ENCODE peak calls at places on chromosomes 1 and 21, in six cellular contexts. Y is fibroblast of lung, O is mammary epithelial cell, S is GM23248, D is endothelial cell of umbilical vein, G is neural progenitor cell. F is an unnamed sample.

GRCh38 chr1:228131736-228132135 is 8.3 kb upstream of the GUK1 start:
- DNase-seq in S (no peak), Y (no peak), O (no peak), G (no peak), D (no peak), F (no peak)

GRCh38 chr1:243712890-243713425 is 137.1 kb downstream of the AKT3 start:
- DNase-seq in S (peak; percentile 40), G (no peak), O (no peak), Y (peak; percentile 43), D (peak; percentile 17), F (peak; percentile 19)

GRCh38 chr21:37642493-37642892 is 273.8 kb downstream of the KCNJ6 start:
- DNase-seq in O (peak; percentile 36), G (peak; percentile 78), S (no peak), Y (no peak), D (no peak), F (no peak)

GRCh38 chr1:48697066-48697707 is 79.5 kb downstream of the BEND5 start:
- DNase-seq in Y (peak; percentile 28), O (peak; percentile 40), S (peak; percentile 46), G (peak; percentile 71), D (peak; percentile 29), F (peak; percentile 21)

GRCh38 chr1:7232441-7232840 is 447.2 kb downstream of the CAMTA1 start:
- DNase-seq in S (no peak), Y (no peak), O (no peak), D (no peak), G (no peak), F (no peak)

GRCh38 chr21:16216595-16216994 is 486.8 kb downstream of the USP25 start:
- DNase-seq in G (no peak), D (no peak), S (no peak), O (no peak), Y (no peak), F (no peak)

GRCh38 chr1:87712261-87712674 is 383.6 kb downstream of the LMO4 start:
- DNase-seq in Y (no peak), D (no peak), O (peak; percentile 17), S (peak; percentile 19), G (no peak), F (no peak)

GRCh38 chr1:25657121-25657521 is 40.5 kb downstream of the MAN1C1 start:
- DNase-seq in G (no peak), Y (no peak), O (no peak), S (no peak), D (peak; percentile 75), F (no peak)

GRCh38 chr1:37809942-37810341 is 1.9 kb upstream of the YRDC start:
- DNase-seq in G (no peak), D (no peak), O (no peak), Y (no peak), S (peak; percentile 46), F (no peak)

DNA sequence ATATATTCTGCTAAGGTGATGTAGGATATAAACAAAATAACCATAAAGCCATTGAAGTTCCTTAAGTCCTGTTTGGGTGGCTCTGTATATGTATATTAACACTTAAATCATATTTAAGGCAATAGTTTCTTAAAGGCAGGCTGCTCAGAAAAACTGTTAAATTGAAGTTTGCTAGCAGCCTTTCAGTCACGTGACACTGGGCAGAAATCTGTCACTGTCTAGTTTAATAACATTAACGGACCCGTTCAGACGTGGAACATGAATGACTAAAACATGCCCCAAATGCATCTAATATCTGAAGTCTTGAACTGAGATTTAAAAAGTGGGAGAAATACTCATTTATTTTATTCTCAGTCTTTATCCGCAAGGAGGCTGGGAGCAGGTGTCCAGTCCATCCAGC is 3.3 kb upstream of the SPATA1 start:
- DNase-seq in O (no peak), D (no peak), Y (no peak), S (no peak), G (no peak), F (no peak)
- H4K20me1 ChIP-seq in O (no peaks in the 10 kb centered on the region), D (peaks cover 3% of the 10 kb centered on the region), Y (no peaks in the 10 kb centered on the region), S (peaks cover 22% of the 10 kb centered on the region), G (peaks cover 58% of the 10 kb centered on the region), F (peaks cover 49% of the 10 kb centered on the region)

GRCh38 chr1:178551307-178551706 is 38.4 kb downstream of the TEX35 start:
- DNase-seq in S (no peak), Y (no peak), O (no peak), D (no peak), G (no peak), F (no peak)

GRCh38 chr1:178548108-178548507 is 35.2 kb downstream of the TEX35 start:
- DNase-seq in Y (no peak), S (no peak), D (no peak), G (no peak), O (no peak), F (no peak)

GRCh38 chr1:178552856-178553255 is 39.9 kb downstream of the TEX35 start:
- DNase-seq in S (no peak), O (no peak), G (no peak), D (no peak), Y (no peak), F (no peak)

GRCh38 chr1:178551940-178552339 is 39.0 kb downstream of the TEX35 start:
- DNase-seq in O (no peak), S (no peak), Y (no peak), G (no peak), D (no peak), F (no peak)
- H4K20me1 ChIP-seq in O (no peaks in the 10 kb centered on the region), S (no peaks in the 10 kb centered on the region), Y (no peaks in the 10 kb centered on the region), G (no peaks in the 10 kb centered on the region), D (no peaks in the 10 kb centered on the region), F (no peaks in the 10 kb centered on the region)

GRCh38 chr1:101428562-101428961 is 191.7 kb downstream of the S1PR1 start:
- DNase-seq in G (no peak), Y (no peak), D (no peak), O (no peak), S (no peak), F (no peak)
- H4K20me1 ChIP-seq in G (no peaks in the 10 kb centered on the region), Y (no peaks in the 10 kb centered on the region), D (no peaks in the 10 kb centered on the region), O (no peaks in the 10 kb centered on the region), S (no peaks in the 10 kb centered on the region), F (no peaks in the 10 kb centered on the region)

GRCh38 chr1:61844006-61844405 is 101.7 kb downstream of the PATJ start:
- DNase-seq in D (no peak), S (no peak), G (no peak), O (no peak), Y (no peak), F (no peak)
- H4K20me1 ChIP-seq in D (no peaks in the 10 kb centered on the region), S (no peaks in the 10 kb centered on the region), G (no peaks in the 10 kb centered on the region), O (no peaks in the 10 kb centered on the region), Y (no peaks in the 10 kb centered on the region), F (no peaks in the 10 kb centered on the region)

DNA sequence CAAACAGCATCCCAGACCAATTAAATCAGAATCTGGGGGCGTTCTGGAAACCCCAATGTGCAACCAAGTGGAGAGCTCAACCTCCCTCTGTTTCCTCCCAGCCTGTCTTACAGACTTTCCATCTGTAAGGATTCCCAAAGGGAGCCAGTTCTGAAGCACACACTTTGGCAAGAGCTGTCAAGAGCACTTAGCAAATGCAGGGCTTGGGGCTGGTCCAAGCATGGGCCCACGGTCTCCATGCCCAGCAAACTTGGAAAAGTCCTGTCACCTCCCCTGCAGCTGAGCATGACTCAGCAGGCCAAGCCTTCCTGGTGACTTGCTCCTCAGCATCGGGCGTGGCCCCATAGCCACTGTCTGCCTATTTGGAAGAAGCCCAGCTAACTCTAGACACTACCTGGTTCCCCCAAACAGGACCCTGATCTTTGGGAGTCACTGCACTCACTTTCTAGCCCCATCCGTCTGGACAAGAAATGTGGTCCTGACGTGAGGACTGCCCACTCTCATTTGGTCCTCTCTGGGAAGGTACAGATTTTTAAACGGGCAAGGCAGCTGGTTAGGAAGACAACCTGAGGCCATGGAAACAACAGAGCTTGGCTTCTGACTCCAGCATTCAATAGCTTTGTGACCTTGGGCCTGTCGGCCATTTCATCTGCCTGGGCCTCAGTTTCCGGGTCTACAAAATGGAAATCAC is 16.9 kb downstream of the SLC2A1 start:
- DNase-seq in Y (peak; percentile 71), D (peak; percentile 79), O (peak; percentile 89), G (no peak), S (peak; percentile 99), F (peak; percentile 82)
- H4K20me1 ChIP-seq in Y (no peaks in the 10 kb centered on the region), D (no peaks in the 10 kb centered on the region), O (no peaks in the 10 kb centered on the region), G (peaks cover 100% of the 10 kb centered on the region), S (no peaks in the 10 kb centered on the region), F (peaks cover 58% of the 10 kb centered on the region)

F was measured in IMR-90.